ENCODE peak calls at places on chromosome 9, in six cellular contexts. Q, V, J, L, A and E are unnamed samples.
A peak's percentile ranks its signal among the peaks of the same experiment; 100 is the strongest.

GRCh38 chr9:5515261-5515650 is 4.9 kb downstream of the PDCD1LG2 start:
- DNase-seq in Q (no peak), V (no peak), J (no peak), L (no peak), A (no peak), E (no peak)

GRCh38 chr9:89529243-89530030 is 31.5 kb upstream of the SEMA4D start:
- DNase-seq in Q (no peak), V (no peak), J (no peak), L (no peak), A (no peak), E (no peak)

GRCh38 chr9:71363286-71363961 is 242.0 kb upstream of the TRPM3 start:
- DNase-seq in Q (no peak), V (no peak), J (no peak), L (no peak), A (no peak), E (no peak)

GRCh38 chr9:120852240-120853018 is 9.7 kb upstream of the PSMD5 start:
- DNase-seq in Q (no peak), V (no peak), J (no peak), L (no peak), A (no peak), E (no peak)

GRCh38 chr9:115164511-115164974 is 46.6 kb upstream of the TNC start:
- DNase-seq in Q (no peak), V (no peak), J (no peak), L (no peak), A (no peak), E (peak; percentile 42)

GRCh38 chr9:72271617-72272478 is 93.2 kb downstream of the ZFAND5 start:
- DNase-seq in Q (peak; percentile 36), V (peak; percentile 68), J (peak; percentile 92), L (peak; percentile 47), A (no peak), E (peak; percentile 84)

GRCh38 chr9:130112244-130113151 is 58.8 kb downstream of the GPR107 start:
- DNase-seq in Q (no peak), V (no peak), J (no peak), L (no peak), A (peak; percentile 13), E (peak; percentile 40)

GRCh38 chr9:128553695-128554094 is 1.3 kb downstream of the SPTAN1 start:
- DNase-seq in Q (no peak), V (no peak), J (no peak), L (no peak), A (no peak), E (no peak)

GRCh38 chr9:85610074-85610855 is 131.5 kb downstream of the AGTPBP1 start:
- DNase-seq in Q (no peak), V (peak; percentile 61), J (no peak), L (no peak), A (no peak), E (peak; percentile 56)

GRCh38 chr9:70491798-70492736 is 77.6 kb upstream of the KLF9 start:
- DNase-seq in Q (no peak), V (no peak), J (no peak), L (no peak), A (no peak), E (no peak)

GRCh38 chr9:89379031-89379430 is 60.7 kb downstream of the SECISBP2 start:
- DNase-seq in Q (no peak), V (no peak), J (no peak), L (no peak), A (no peak), E (no peak)

GRCh38 chr9:15509931-15510788 is 610 bp downstream of the PSIP1 start:
- DNase-seq in Q (peak; percentile 35), V (peak; percentile 71), J (no peak), L (peak; percentile 47), A (no peak), E (peak; percentile 49)

GRCh38 chr9:127033784-127034183 is 88.7 kb downstream of the ANGPTL2 start:
- DNase-seq in Q (no peak), V (no peak), J (no peak), L (no peak), A (no peak), E (no peak)

GRCh38 chr9:5442400-5443011 is 4.8 kb upstream of the PLGRKT start:
- DNase-seq in Q (no peak), V (peak; percentile 17), J (no peak), L (peak; percentile 39), A (no peak), E (peak; percentile 52)

GRCh38 chr9:90915693-90916092 is 114.1 kb downstream of the SYK start:
- DNase-seq in Q (no peak), V (peak; percentile 43), J (no peak), L (peak; percentile 58), A (no peak), E (peak; percentile 70)

GRCh38 chr9:131977074-131977838 is 102.4 kb downstream of the MED27 start:
- DNase-seq in Q (no peak), V (no peak), J (no peak), L (no peak), A (no peak), E (no peak)

GRCh38 chr9:7079051-7079450 is 321.3 kb downstream of the KDM4C start:
- DNase-seq in Q (no peak), V (no peak), J (no peak), L (no peak), A (no peak), E (no peak)

GRCh38 chr9:757246-757881 is 84.1 kb upstream of the DMRT1 start:
- DNase-seq in Q (no peak), V (no peak), J (peak; percentile 29), L (peak; percentile 23), A (no peak), E (peak; percentile 57)

GRCh38 chr9:101409079-101409477 is 10.4 kb downstream of the ZNF189 start:
- DNase-seq in Q (no peak), V (no peak), J (no peak), L (no peak), A (no peak), E (no peak)

GRCh38 chr9:14313378-14313940 is 482 bp downstream of the NFIB start:
- DNase-seq in Q (peak; percentile 29), V (no peak), J (no peak), L (peak; percentile 33), A (peak; percentile 64), E (peak; percentile 37)

GRCh38 chr9:104968025-104968982 is 40.3 kb upstream of the ABCA1 start:
- DNase-seq in Q (peak; percentile 86), V (peak; percentile 86), J (peak; percentile 98), L (peak; percentile 91), A (peak; percentile 89), E (peak; percentile 94)

GRCh38 chr9:33306037-33306436 is 15.7 kb downstream of the NFX1 start:
- DNase-seq in Q (no peak), V (no peak), J (no peak), L (no peak), A (no peak), E (no peak)

GRCh38 chr9:137180491-137180890 is 7.9 kb downstream of the ANAPC2 start:
- DNase-seq in Q (no peak), V (no peak), J (no peak), L (no peak), A (no peak), E (no peak)

GRCh38 chr9:137183980-137184595 is 4.3 kb downstream of the ANAPC2 start:
- DNase-seq in Q (no peak), V (no peak), J (no peak), L (no peak), A (no peak), E (no peak)

GRCh38 chr9:137179761-137180160 is 7.9 kb upstream of the TMEM210 start:
- DNase-seq in Q (no peak), V (no peak), J (no peak), L (no peak), A (no peak), E (no peak)

GRCh38 chr9:137182836-137183235 is 5.5 kb downstream of the ANAPC2 start:
- DNase-seq in Q (no peak), V (no peak), J (no peak), L (no peak), A (no peak), E (no peak)

GRCh38 chr9:137181680-137182079 is 6.7 kb downstream of the ANAPC2 start:
- DNase-seq in Q (no peak), V (no peak), J (no peak), L (no peak), A (no peak), E (no peak)
- H3K36me3 ChIP-seq in Q (peaks cover 66% of the 10 kb centered on the region), V (peaks cover 79% of the 10 kb centered on the region), J (peaks cover 91% of the 10 kb centered on the region), L (peaks cover 39% of the 10 kb centered on the region), A (no peaks in the 10 kb centered on the region), E (no peaks in the 10 kb centered on the region)

DNA sequence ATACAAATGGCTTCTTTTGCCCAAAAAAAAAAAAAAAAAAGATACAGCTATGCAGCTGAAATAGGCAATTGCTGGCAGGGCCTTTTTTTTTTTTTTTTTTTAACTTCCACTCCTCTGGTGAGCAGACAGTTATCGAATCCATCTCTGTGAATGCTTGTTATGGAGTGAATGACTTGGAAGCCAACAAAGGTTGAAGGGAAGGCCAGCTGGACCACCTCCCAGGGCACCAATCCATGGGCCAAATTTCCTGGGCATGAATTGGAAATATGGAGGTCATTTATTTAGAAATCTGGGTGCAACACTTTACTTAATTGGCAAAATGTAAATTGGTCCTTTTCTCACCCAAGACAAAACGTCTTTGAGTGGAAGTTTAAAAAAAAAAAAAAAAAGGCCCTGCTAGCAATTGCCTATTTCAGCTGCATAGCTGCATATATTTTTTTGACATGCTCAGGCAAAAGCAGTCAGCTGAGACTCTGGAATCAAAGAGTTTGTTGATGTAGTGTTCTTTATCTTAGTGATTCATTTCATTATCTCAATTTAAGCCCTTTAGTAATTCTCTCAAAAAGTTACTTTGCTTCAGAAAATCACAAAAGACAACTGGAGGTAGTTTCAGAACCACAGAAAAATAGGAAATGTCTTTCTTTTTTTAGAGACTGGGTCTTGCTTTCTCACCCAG is 392.2 kb upstream of the KLF4 start:
- DNase-seq in Q (no peak), V (no peak), J (no peak), L (no peak), A (no peak), E (no peak)
- TF ChIP-seq POLR2A in Q (no peak), V (no peak), J (no peak), L (no peak), A (no peak), E (no peak)

GRCh38 chr9:37337301-37337905 is 85.1 kb upstream of the GRHPR start:
- DNase-seq in Q (no peak), V (peak; percentile 68), J (no peak), L (no peak), A (no peak), E (no peak)
- H3K4me3 ChIP-seq in Q (no peak overlapping the region), V (no peak overlapping the region), J (no peak overlapping the region), L (no peak overlapping the region), A (no peak overlapping the region), E (no peak overlapping the region)

GRCh38 chr9:111411266-111411665 is 72.9 kb downstream of the ECPAS start:
- DNase-seq in Q (no peak), V (no peak), J (no peak), L (no peak), A (no peak), E (no peak)

GRCh38 chr9:111405701-111406100 is 75.7 kb upstream of the OR2K2 start:
- DNase-seq in Q (no peak), V (no peak), J (no peak), L (no peak), A (no peak), E (no peak)

GRCh38 chr9:111412280-111412679 is 71.9 kb downstream of the ECPAS start:
- DNase-seq in Q (no peak), V (no peak), J (no peak), L (no peak), A (no peak), E (peak; percentile 25)

GRCh38 chr9:111407813-111408212 is 76.4 kb downstream of the ECPAS start:
- DNase-seq in Q (no peak), V (no peak), J (no peak), L (no peak), A (no peak), E (no peak)
- H3K36me3 ChIP-seq in Q (peaks cover 96% of the 10 kb centered on the region), V (peaks cover 92% of the 10 kb centered on the region), J (peaks cover 52% of the 10 kb centered on the region), L (peaks cover 74% of the 10 kb centered on the region), A (peaks cover 3% of the 10 kb centered on the region), E (no peaks in the 10 kb centered on the region)

GRCh38 chr9:107208121-107208520 is 75.0 kb upstream of the RAD23B start:
- DNase-seq in Q (no peak), V (no peak), J (peak; percentile 78), L (no peak), A (no peak), E (no peak)
- TF ChIP-seq POLR2A in Q (no peak), V (no peak), J (no peak), L (no peak), A (no peak), E (no peak)